ENCODE peak calls at places on chromosomes 6 and 20, in seven cellular contexts. P, N, T, F, X, J and C are unnamed samples.

GRCh38 chr6:140062042-140063041 is 687.9 kb upstream of the CITED2 start:
- DNase-seq in P (no peak), N (no peak), T (no peak), F (no peak), X (peak), J (peak), C (no peak)

GRCh38 chr6:43954311-43955131 is 172.7 kb downstream of the MRPL14 start:
- DNase-seq in P (no peak), N (no peak), T (no peak), F (no peak), X (no peak), J (no peak), C (no peak)

GRCh38 chr6:67009818-67010217 is 1302.8 kb upstream of the EYS start:
- DNase-seq in P (peak), N (no peak), T (no peak), F (no peak), X (peak), J (no peak), C (no peak)

GRCh38 chr6:28981391-28981832 is 23.7 kb downstream of the ZNF311 start:
- DNase-seq in P (no peak), N (peak), T (peak), F (peak), X (peak), J (peak), C (peak)

GRCh38 chr6:44254201-44254956 is 2.9 kb downstream of the SLC35B2 start:
- DNase-seq in P (no peak), N (no peak), T (no peak), F (no peak), X (peak), J (no peak), C (peak)

GRCh38 chr20:58637466-58638198 is 13.5 kb upstream of the STX16 start:
- DNase-seq in P (no peak), N (no peak), T (no peak), F (no peak), X (no peak), J (no peak), C (no peak)

GRCh38 chr6:95127266-95127665 is 450.1 kb upstream of the MANEA start:
- DNase-seq in P (no peak), N (no peak), T (no peak), F (no peak), X (no peak), J (no peak), C (no peak)

GRCh38 chr6:30556964-30557682 is at the start of gene PRR3:
- DNase-seq in P (peak), N (peak), T (peak), F (peak), X (peak), J (peak), C (peak)

GRCh38 chr6:81865712-81866111 is 113.2 kb upstream of the TENT5A start:
- DNase-seq in P (no peak), N (no peak), T (no peak), F (no peak), X (peak), J (peak), C (no peak)

GRCh38 chr20:48329676-48330644 is 497.8 kb downstream of the PREX1 start:
- DNase-seq in P (peak), N (no peak), T (no peak), F (peak), X (no peak), J (no peak), C (no peak)